ENCODE peak calls at places on chromosomes 3 and 15, in four cellular contexts. W, I, J and Q are unnamed samples.

GRCh38 chr3:150582620-150583019 is 20.5 kb upstream of the SELENOT start:
- DNase-seq in W (no peak), I (no peak), J (no peak), Q (no peak)

GRCh38 chr3:158103131-158103955 is 2.9 kb downstream of the SHOX2 start:
- DNase-seq in W (peak; percentile 51), I (peak; percentile 13), J (peak; percentile 37), Q (peak; percentile 89)

GRCh38 chr3:125123906-125124305 is 68.1 kb upstream of the HEG1 start:
- DNase-seq in W (no peak), I (no peak), J (no peak), Q (no peak)

GRCh38 chr15:71748327-71748726 is 62.0 kb upstream of the NR2E3 start:
- DNase-seq in W (no peak), I (no peak), J (no peak), Q (no peak)

GRCh38 chr3:133384331-133385027 is 15.4 kb upstream of the BFSP2 start:
- DNase-seq in W (peak; percentile 89), I (peak; percentile 50), J (peak; percentile 63), Q (peak; percentile 84)

GRCh38 chr3:55756976-55757375 is 269.9 kb upstream of the WNT5A start:
- DNase-seq in W (no peak), I (no peak), J (no peak), Q (no peak)

GRCh38 chr15:99371180-99372103 is 120.2 kb downstream of the LRRC28 start:
- DNase-seq in W (no peak), I (no peak), J (no peak), Q (no peak)

GRCh38 chr3:14834807-14835466 is 16.2 kb downstream of the FGD5 start:
- DNase-seq in W (no peak), I (no peak), J (no peak), Q (no peak)

GRCh38 chr15:85523530-85523929 is 143.1 kb downstream of the AKAP13 start:
- DNase-seq in W (no peak), I (no peak), J (no peak), Q (no peak)

GRCh38 chr15:85518979-85519761 is 138.8 kb downstream of the AKAP13 start:
- DNase-seq in W (no peak), I (no peak), J (no peak), Q (no peak)

GRCh38 chr15:85517086-85517485 is 136.7 kb downstream of the AKAP13 start:
- DNase-seq in W (no peak), I (no peak), J (no peak), Q (no peak)

GRCh38 chr15:85525755-85526154 is 145.4 kb downstream of the AKAP13 start:
- DNase-seq in W (no peak), I (no peak), J (no peak), Q (no peak)

DNA sequence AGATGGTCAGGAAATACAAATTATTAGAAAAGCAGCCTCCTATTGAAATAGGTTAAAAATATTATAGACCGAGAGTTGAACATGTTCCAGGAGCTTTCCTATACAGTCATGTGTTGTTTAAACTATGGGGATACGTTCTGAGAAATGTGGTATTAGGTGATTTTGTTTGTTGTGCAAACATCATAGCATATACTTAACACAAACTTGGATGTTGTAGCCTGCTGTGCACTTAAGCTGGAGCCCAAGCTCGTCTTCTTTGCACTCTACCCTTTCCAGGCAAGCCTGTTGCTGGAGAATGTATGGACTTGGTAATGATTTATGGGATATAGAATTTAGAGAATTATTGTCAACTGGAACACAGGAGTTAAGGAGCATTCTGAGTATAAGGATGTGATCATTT is 140.2 kb downstream of the AKAP13 start:
- DNase-seq in W (no peak), I (no peak), J (no peak), Q (no peak)
- TF ChIP-seq CTCF in W (no peak), I (no peak), J (no peak), Q (no peak)

GRCh38 chr3:50297896-50298725 is 1.1 kb downstream of the HYAL3 start:
- DNase-seq in W (no peak), I (no peak), J (peak; percentile 53), Q (no peak)
- H3K4me3 ChIP-seq in W (peak overlapping the region; percentile 52), I (peak overlapping the region; percentile 52), J (peak overlapping the region; percentile 75), Q (no peak overlapping the region)

GRCh38 chr3:83706669-83707068 is 1252.1 kb upstream of the CADM2 start:
- DNase-seq in W (no peak), I (no peak), J (no peak), Q (no peak)
- TF ChIP-seq CTCF in W (no peak), I (no peak), J (no peak), Q (no peak)

GRCh38 chr3:45676248-45677044 is 12.8 kb upstream of the SACM1L start:
- DNase-seq in W (no peak), I (no peak), J (no peak), Q (no peak)
- H3K4me3 ChIP-seq in W (no peak overlapping the region), I (no peak overlapping the region), J (no peak overlapping the region), Q (no peak overlapping the region)

DNA sequence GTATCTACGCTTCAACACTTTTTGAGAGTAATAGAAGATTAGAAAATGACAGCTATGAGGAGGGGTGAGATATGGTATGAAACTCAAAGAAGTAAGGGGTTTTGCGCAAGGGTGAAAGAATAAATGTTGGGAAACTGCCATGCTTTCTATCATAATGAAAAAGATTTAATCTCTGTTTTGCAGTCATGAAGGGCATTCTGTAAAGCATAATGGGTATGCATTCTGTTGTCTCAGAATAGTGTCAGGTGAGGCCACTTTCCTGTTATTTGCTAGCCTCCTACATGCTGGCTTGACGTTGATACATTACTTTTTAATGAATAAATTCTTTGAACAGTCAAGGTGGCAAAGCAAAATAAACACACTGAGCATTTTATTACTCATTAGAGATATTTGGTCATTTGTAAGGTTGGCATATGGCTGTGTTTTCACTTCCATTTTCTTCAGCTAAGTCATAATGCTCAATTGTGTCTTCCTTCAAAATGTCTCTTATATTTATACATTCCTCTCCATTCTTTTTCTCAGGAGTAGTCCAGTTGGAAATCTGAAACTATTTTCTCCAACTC is 290.9 kb downstream of the GBE1 start:
- DNase-seq in W (no peak), I (no peak), J (no peak), Q (no peak)
- TF ChIP-seq CTCF in W (no peak), I (no peak), J (no peak), Q (no peak)

DNA sequence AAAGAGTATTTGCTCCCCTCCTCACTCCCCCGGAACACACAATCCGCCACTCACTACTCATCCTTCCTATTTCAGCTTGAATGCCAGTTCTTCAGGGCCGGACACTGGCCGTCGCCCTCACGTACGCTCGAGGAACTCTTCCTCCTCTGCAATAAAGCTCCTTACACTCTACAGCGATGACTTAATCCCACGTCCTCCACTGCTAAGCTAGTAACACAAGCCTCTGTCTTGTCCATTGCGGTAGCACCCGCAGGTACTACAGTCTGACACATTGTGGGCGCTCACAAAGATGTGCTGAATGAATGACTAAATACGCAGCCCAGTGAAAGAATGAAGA is 625 bp upstream of the EPHB3 start:
- DNase-seq in W (no peak), I (no peak), J (peak; percentile 36), Q (no peak)
- H3K4me3 ChIP-seq in W (no peak overlapping the region), I (peak overlapping the region; percentile 16), J (peak overlapping the region; percentile 66), Q (no peak overlapping the region)

GRCh38 chr15:79007066-79007465 is 62.2 kb upstream of the CTSH start:
- DNase-seq in W (peak; percentile 73), I (no peak), J (peak; percentile 72), Q (peak; percentile 55)
- TF ChIP-seq CTCF in W (peak; percentile 60), I (no peak), J (peak; percentile 60), Q (no peak)

DNA sequence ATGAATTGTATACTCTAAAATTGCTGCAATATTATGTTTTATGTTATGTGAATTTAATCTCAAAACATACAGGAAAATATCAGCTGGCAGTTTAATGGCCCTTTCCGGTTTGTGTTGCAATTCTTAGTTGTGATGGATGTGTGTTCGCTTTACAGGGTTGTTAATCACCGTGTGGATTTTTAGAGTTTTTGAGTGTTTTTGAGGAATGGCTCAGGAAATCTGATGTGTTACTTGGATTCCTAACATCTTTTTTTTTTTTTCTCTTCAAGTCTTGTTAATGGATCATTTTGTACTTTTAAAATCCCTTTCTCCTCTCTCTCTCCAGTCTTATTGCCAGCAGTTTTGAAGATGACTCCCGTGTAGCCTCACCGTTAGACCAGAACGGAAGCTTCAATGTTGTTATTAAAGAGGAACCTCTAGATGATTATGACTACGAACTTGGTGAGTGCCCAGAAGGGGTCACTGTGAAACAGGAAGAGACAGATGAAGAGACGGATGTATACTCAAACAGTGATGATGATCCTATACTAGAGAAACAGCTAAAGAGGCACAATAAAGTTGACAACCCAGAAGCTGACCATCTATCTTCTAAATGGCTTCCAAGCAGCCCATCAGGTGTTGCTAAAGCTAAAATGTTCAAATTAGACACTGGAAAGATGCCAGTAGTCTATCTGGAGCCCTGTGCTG is 35.7 kb downstream of the MGA start:
- DNase-seq in W (peak; percentile 35), I (no peak), J (no peak), Q (no peak)
- H3K4me3 ChIP-seq in W (no peak overlapping the region), I (no peak overlapping the region), J (no peak overlapping the region), Q (no peak overlapping the region)